ENCODE peak calls at places on chromosomes 1 and 21, in four cellular contexts. O, P, T and X are unnamed samples.

GRCh38 chr1:100188617-100189016 is 10.6 kb upstream of the LRRC39 start:
- DNase-seq in P (peak; percentile 50), T (peak; percentile 63), O (no peak), X (no peak)

GRCh38 chr1:34929497-34929852 is at the start of gene DLGAP3:
- DNase-seq in P (no peak), O (no peak), T (no peak), X (no peak)

GRCh38 chr1:177959793-177960515 is 9.9 kb downstream of the SEC16B start:
- DNase-seq in T (no peak), O (peak; percentile 55), P (peak; percentile 40), X (peak; percentile 59)

GRCh38 chr1:147641695-147642592 is 28.4 kb downstream of the ACP6 start:
- DNase-seq in T (no peak), O (peak; percentile 78), P (peak; percentile 41), X (peak; percentile 60)

GRCh38 chr1:231734417-231734816 is 107.8 kb downstream of the DISC1 start:
- DNase-seq in O (no peak), T (no peak), P (no peak), X (peak; percentile 15)

GRCh38 chr1:53327183-53327941 is 508 bp downstream of the LRP8 start:
- DNase-seq in T (no peak), O (peak; percentile 16), P (peak; percentile 15), X (peak; percentile 33)

GRCh38 chr1:241351841-241352240 is 5.2 kb downstream of the RGS7 start:
- DNase-seq in P (no peak), O (no peak), T (no peak), X (no peak)

GRCh38 chr1:178101266-178101630 is 7.3 kb downstream of the RASAL2 start:
- DNase-seq in P (no peak), T (no peak), O (no peak), X (no peak)

GRCh38 chr1:25549273-25550154 is 6.1 kb downstream of the LDLRAP1 start:
- DNase-seq in P (peak; percentile 43), T (no peak), O (peak; percentile 27), X (peak; percentile 65)

GRCh38 chr21:15774590-15774989 is 44.8 kb downstream of the USP25 start:
- DNase-seq in T (no peak), P (no peak), O (peak; percentile 52), X (peak; percentile 59)

GRCh38 chr1:44339731-44340130 is 15.3 kb downstream of the ERI3 start:
- DNase-seq in P (no peak), O (no peak), T (no peak), X (no peak)

GRCh38 chr1:55056632-55056992 is 17.3 kb downstream of the PCSK9 start:
- DNase-seq in T (no peak), P (no peak), O (no peak), X (no peak)

GRCh38 chr1:162421258-162422194 is 9.6 kb upstream of the SH2D1B start:
- DNase-seq in T (no peak), P (no peak), O (no peak), X (no peak)

GRCh38 chr1:71081697-71082080 is 854 bp upstream of the ZRANB2 start:
- DNase-seq in P (no peak), T (no peak), O (no peak), X (no peak)

GRCh38 chr1:31795801-31796621 is 19.8 kb downstream of the SPOCD1 start:
- DNase-seq in O (peak; percentile 39), P (peak; percentile 86), T (peak; percentile 61), X (peak; percentile 49)

GRCh38 chr1:197783510-197783948 is 8.2 kb upstream of the DENND1B start:
- DNase-seq in T (peak; percentile 34), O (peak; percentile 93), P (no peak), X (peak; percentile 86)

GRCh38 chr21:32186843-32187242 is 92.0 kb downstream of the MIS18A start:
- DNase-seq in P (no peak), T (no peak), O (no peak), X (no peak)

GRCh38 chr21:45262041-45262581 is 25.6 kb downstream of the POFUT2 start:
- DNase-seq in P (no peak), T (no peak), O (no peak), X (no peak)
- H3K4me3 ChIP-seq in P (no peak overlapping the region), T (no peak overlapping the region), O (no peak overlapping the region), X (no peak overlapping the region)

DNA sequence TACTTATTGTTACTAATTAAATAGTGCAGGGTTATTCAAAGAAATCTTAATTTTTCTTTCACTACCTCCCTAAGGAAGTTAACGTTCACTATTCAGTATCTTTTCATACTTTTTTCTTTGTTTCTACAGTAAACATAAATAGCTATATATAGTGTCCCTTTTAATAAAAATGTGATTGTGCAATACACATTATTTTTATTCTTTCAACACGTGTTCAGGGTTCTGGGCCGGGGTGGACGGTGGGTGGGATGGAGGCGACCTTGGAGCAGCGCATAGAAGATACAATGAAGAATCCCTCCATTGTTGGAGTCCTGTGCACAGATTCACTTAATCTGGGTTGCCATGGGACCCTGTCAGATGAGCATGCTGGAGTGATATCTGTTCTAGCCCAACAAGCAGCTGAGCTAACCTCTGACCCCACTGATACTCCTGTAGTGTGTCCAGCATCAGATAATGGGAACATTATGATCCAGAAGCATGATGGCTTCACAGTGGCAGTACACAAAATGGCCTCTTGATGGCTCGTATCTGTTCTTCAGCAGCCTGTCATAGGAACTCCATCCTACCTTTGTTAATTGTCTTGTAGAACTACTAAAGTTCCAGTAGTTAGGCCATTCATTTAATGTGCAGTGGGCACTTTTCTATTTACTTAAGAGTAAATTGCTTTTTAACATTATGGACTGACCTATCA is 155.9 kb upstream of the L1TD1 start:
- DNase-seq in O (peak; percentile 3), T (no peak), P (no peak), X (peak; percentile 9)
- TF ChIP-seq CTCF in O (peak; percentile 32), T (no peak), P (peak; percentile 43), X (peak; percentile 25)

DNA sequence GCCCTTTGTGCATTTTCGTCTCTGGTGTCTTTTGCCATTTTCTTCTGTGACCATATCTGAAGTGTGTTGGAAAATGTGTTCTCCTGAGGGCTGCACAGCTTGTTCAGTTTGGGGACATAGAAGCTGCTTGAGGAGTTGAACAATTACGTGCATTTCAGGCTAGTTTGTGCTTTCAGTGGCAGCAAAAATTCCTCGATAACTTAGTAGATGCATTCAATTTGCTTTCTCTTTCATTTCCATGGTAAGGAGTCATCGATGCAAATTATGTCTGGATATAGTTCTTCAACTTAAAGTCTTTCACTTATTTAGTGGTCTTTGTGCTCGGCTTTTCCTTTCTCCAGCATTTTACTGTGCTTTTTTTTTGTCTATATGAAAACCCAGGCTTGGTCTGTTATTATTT is 441.5 kb downstream of the PLA2G4A start:
- DNase-seq in T (no peak), P (no peak), O (no peak), X (no peak)
- H3K4me3 ChIP-seq in T (no peak overlapping the region), P (no peak overlapping the region), O (no peak overlapping the region), X (no peak overlapping the region)

DNA sequence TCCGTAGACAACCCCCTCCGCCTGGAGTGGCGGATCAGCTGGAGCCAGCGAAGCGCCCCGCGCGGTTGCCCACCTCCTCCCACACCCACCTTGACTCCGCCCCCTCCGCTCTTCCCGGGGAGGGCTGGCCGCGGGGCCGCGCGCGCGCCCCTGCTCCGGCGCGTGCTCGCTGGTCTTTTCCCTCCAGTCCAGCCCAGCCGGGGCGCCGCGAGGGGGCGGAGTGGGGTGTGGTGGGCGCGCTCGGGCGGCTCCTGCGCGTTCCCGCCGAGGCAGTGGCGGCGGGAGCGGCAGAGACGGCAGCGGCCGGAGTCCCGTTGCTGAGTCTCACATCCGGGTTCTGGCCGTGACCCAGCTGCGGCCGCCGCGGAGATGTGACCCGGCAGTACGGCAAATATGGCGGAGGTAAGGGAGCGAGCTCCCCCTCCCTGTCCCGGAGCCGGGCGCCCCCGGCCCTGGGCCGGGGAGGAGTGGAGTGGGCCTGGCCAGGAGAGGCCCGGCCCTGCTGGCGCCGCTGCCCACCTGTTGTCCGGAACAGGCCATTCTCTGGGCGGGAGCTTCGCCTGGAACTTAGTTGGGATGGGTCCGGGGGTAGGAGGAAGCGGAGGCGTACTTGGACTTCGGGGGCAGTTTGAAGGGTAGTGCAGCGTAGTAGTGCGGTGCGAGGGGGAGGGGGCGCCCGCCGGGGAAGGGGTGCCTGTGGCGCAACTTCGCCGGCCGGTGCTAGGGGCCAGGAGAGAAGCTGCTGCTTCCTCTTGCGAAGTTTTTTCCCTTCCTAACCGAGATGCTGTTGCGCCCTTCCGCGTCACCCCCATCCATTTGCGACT is 5.4 kb downstream of the MIER1 start:
- DNase-seq in P (peak; percentile 86), O (peak; percentile 95), T (no peak), X (peak; percentile 95)
- TF ChIP-seq CTCF in P (no peak), O (peak; percentile 22), T (peak; percentile 24), X (no peak)